ENCODE peak calls at places on chromosomes 6 and 20, in five cellular contexts. W is lower lobe of right lung, A is heart left ventricle, F is astrocyte of the spinal cord, Q is fibroblast of the aortic adventitia. O is an unnamed sample.

GRCh38 chr20:5864873-5865582 is 85.3 kb downstream of the TRMT6 start:
- DNase-seq in W (no peak), A (no peak), F (peak), Q (peak), O (no peak)

GRCh38 chr20:38147751-38148150 is 17.3 kb downstream of the TGM2 start:
- DNase-seq in W (peak), A (no peak), F (no peak), Q (no peak), O (no peak)

GRCh38 chr20:40497781-40498691 is 191.0 kb downstream of the MAFB start:
- DNase-seq in W (peak), A (peak), F (no peak), Q (no peak), O (no peak)

GRCh38 chr6:35494161-35494563 is 2.7 kb downstream of the TEAD3 start:
- DNase-seq in W (no peak), A (no peak), F (no peak), Q (no peak), O (no peak)

GRCh38 chr6:40720375-40720748 is 133.2 kb upstream of the LRFN2 start:
- DNase-seq in W (no peak), A (no peak), F (no peak), Q (no peak), O (no peak)

GRCh38 chr6:169845426-169846285 is 94.2 kb downstream of the ERMARD start:
- DNase-seq in W (no peak), A (no peak), F (no peak), Q (no peak), O (no peak)

GRCh38 chr6:44661221-44661609 is 273.7 kb downstream of the CDC5L start:
- DNase-seq in W (no peak), A (no peak), F (peak), Q (no peak), O (peak)

GRCh38 chr20:61926796-61927192 is 138.9 kb downstream of the TAF4 start:
- DNase-seq in W (peak), A (no peak), F (no peak), Q (no peak), O (no peak)

GRCh38 chr20:9119776-9120175 is 50.9 kb downstream of the PLCB4 start:
- DNase-seq in W (no peak), A (peak), F (no peak), Q (no peak), O (no peak)

GRCh38 chr20:41395669-41396664 is 29.3 kb upstream of the EMILIN3 start:
- DNase-seq in W (peak), A (no peak), F (no peak), Q (no peak), O (no peak)

GRCh38 chr6:39182604-39183003 is 46.7 kb downstream of the KCNK5 start:
- DNase-seq in W (no peak), A (no peak), F (no peak), Q (no peak), O (no peak)

GRCh38 chr6:40358473-40359460 is 228.4 kb downstream of the LRFN2 start:
- DNase-seq in W (no peak), A (no peak), F (no peak), Q (no peak), O (no peak)

GRCh38 chr6:116072368-116072767 is 11.7 kb upstream of the FRK start:
- DNase-seq in W (no peak), A (no peak), F (no peak), Q (no peak), O (no peak)

GRCh38 chr6:167750956-167751358 is 75.8 kb upstream of the AFDN start:
- DNase-seq in W (peak), A (peak), F (no peak), Q (no peak), O (peak)

GRCh38 chr6:158002951-158003853 is 21.5 kb downstream of the SYNJ2 start:
- DNase-seq in W (peak), A (peak), F (peak), Q (peak), O (peak)

GRCh38 chr6:64330694-64331309 is 695.2 kb downstream of the PHF3 start:
- DNase-seq in W (peak), A (no peak), F (peak), Q (peak), O (peak)

GRCh38 chr6:11675610-11676009 is 103.0 kb downstream of the ADTRP start:
- DNase-seq in W (no peak), A (no peak), F (no peak), Q (peak), O (no peak)

GRCh38 chr20:21048841-21049273 is 57.3 kb downstream of the LINC00237 start:
- DNase-seq in W (peak), A (no peak), F (no peak), Q (no peak), O (no peak)

GRCh38 chr6:106997392-106998257 is 23.1 kb upstream of the CD24 start:
- DNase-seq in W (peak), A (no peak), F (peak), Q (peak), O (no peak)

GRCh38 chr20:35327074-35327976 is 35.1 kb upstream of the FAM83C start:
- DNase-seq in W (no peak), A (no peak), F (no peak), Q (no peak), O (no peak)

GRCh38 chr20:39829255-39829654 is 859.8 kb downstream of the MAFB start:
- DNase-seq in W (no peak), A (no peak), F (peak), Q (no peak), O (no peak)

GRCh38 chr20:24664266-24664986 is 195.0 kb downstream of the SYNDIG1 start:
- DNase-seq in W (no peak), A (no peak), F (no peak), Q (no peak), O (no peak)

GRCh38 chr6:11692451-11693376 is 85.9 kb downstream of the ADTRP start:
- DNase-seq in W (no peak), A (no peak), F (no peak), Q (peak), O (no peak)

GRCh38 chr6:127963495-127963894 is 62.6 kb upstream of the THEMIS start:
- DNase-seq in W (no peak), A (no peak), F (no peak), Q (no peak), O (no peak)

GRCh38 chr20:33164763-33165095 is 3.2 kb upstream of the BPIFA2 start:
- DNase-seq in W (no peak), A (no peak), F (no peak), Q (no peak), O (no peak)

GRCh38 chr6:99603421-99604160 is 3.0 kb upstream of the PRDM13 start:
- DNase-seq in W (peak), A (no peak), F (peak), Q (no peak), O (no peak)

GRCh38 chr6:161487694-161488093 is 213.8 kb upstream of the AGPAT4 start:
- DNase-seq in W (no peak), A (no peak), F (no peak), Q (no peak), O (no peak)

GRCh38 chr20:3911956-3912355 is 22.8 kb downstream of the PANK2 start:
- DNase-seq in W (peak), A (no peak), F (no peak), Q (no peak), O (no peak)

GRCh38 chr6:111353914-111354464 is 129.0 kb downstream of the REV3L start:
- DNase-seq in W (no peak), A (no peak), F (no peak), Q (peak), O (no peak)

GRCh38 chr20:50831605-50832004 is 36.7 kb downstream of the BCAS4 start:
- DNase-seq in W (no peak), A (no peak), F (no peak), Q (no peak), O (no peak)

GRCh38 chr6:13474360-13474759 is 13.0 kb downstream of the GFOD1 start:
- DNase-seq in W (no peak), A (no peak), F (no peak), Q (no peak), O (no peak)

GRCh38 chr6:13472976-13473645 is 14.3 kb downstream of the GFOD1 start:
- DNase-seq in W (no peak), A (no peak), F (no peak), Q (no peak), O (no peak)

GRCh38 chr6:13471184-13471583 is 16.2 kb downstream of the GFOD1 start:
- DNase-seq in W (no peak), A (no peak), F (no peak), Q (no peak), O (no peak)

GRCh38 chr6:13470240-13471140 is 16.9 kb downstream of the GFOD1 start:
- DNase-seq in W (no peak), A (no peak), F (no peak), Q (no peak), O (no peak)

DNA sequence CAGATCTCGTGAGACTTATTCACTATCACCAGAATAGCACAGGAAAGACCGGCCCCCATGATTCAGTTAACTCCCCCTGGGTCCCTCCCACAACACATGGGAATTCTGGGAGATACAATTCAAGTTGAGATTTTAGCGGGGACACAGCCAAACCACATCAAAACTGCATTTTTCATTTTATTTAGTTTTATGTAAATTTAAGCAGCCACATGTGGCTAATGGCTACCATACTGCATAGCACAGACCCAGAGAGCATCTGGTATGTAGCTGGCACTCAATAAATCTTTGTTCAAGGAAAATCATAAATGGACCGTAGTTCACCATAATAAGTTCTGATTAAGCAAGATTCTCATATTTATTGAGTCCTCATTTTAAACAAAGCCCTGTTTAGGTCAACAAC is 15.3 kb downstream of the GFOD1 start:
- DNase-seq in W (no peak), A (no peak), F (no peak), Q (no peak), O (no peak)
- H3K4me3 ChIP-seq in W (no peak), A (no peak), F (no peak), Q (no peak), O (no peak)

GRCh38 chr20:15375836-15376235 is 1038.4 kb upstream of the FLRT3 start:
- DNase-seq in W (no peak), A (no peak), F (no peak), Q (no peak), O (no peak)

GRCh38 chr20:15379897-15380296 is 1042.5 kb upstream of the FLRT3 start:
- DNase-seq in W (no peak), A (no peak), F (no peak), Q (no peak), O (no peak)

GRCh38 chr20:15380770-15381169 is 1043.4 kb upstream of the FLRT3 start:
- DNase-seq in W (no peak), A (no peak), F (no peak), Q (no peak), O (no peak)

DNA sequence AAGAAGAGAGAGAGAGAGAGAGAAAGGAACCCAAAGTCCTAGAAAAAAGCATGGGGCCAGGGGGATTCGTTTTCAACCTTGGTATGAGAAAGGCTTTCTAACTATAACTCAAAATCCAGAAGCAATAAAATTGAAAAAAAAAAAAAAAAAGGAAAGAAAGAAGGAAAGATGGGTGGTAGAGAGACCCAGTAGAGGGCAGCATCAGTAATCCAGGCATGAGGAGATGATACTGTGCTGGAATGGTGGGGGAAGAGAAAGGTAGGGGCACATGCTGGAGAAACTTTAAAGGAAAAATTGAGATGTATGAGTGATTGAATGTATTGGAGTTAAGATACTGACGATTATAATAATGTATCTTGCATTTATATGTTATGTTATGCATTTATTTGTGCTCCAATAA is 1040.7 kb upstream of the FLRT3 start:
- DNase-seq in W (no peak), A (no peak), F (no peak), Q (no peak), O (no peak)
- TF ChIP-seq CTCF in W (no peak), A (no peak), F (peak), Q (no peak), O (peak)

DNA sequence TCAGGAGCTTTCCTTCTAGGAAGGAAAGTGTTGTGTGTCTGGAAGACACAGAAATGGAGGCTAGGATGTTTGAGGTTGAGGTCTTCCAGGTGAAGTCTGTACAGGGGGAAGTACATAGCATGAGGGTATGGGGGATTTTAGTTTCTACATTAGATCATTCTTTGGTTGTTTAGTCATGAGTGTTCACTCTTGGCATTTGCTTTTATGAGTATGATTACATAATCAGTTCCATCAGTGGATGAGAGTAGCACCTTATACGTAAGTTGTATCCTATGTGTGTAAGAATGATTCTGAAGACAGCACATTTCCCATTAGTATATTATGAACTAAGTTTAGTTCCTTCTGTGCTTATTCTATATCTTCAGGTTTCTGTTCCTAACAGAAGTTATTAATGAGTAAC is 1.9 kb downstream of the CDYL start:
- DNase-seq in W (no peak), A (no peak), F (no peak), Q (no peak), O (no peak)
- H3K4me3 ChIP-seq in W (peak), A (peak), F (no peak), Q (peak), O (no peak)

GRCh38 chr20:22339091-22339881 is 245.1 kb downstream of the FOXA2 start:
- DNase-seq in W (no peak), A (no peak), F (peak), Q (peak), O (peak)
- TF ChIP-seq CTCF in W (peak), A (peak), F (peak), Q (peak), O (peak)

DNA sequence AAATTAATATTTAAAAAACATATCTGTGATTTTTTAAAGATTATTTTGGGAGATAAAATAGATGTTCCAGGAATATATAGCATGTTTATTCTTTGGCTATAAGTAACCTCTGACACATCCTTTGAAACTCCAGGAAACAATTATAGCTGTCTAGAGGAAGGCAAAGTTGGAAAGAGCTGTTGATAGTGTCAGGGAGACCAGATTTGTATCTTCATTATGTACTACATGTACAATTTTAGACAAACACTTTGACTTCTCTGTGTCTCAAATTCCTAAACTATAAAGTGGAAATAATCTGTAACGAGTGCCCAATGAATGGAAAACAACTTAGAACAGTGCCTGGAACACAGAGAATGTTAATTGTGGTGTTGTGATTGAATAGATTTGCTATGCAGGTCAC is 25.6 kb upstream of the ADGRG6 start:
- DNase-seq in W (no peak), A (no peak), F (no peak), Q (no peak), O (no peak)
- H3K4me3 ChIP-seq in W (no peak), A (no peak), F (no peak), Q (no peak), O (no peak)

GRCh38 chr6:52575490-52575868 is 1.4 kb downstream of the TRAM2 start:
- DNase-seq in W (no peak), A (no peak), F (no peak), Q (no peak), O (no peak)

GRCh38 chr6:52576054-52576391 is 837 bp downstream of the TRAM2 start:
- DNase-seq in W (no peak), A (no peak), F (no peak), Q (no peak), O (no peak)

GRCh38 chr6:52576392-52577021 is 353 bp downstream of the TRAM2 start:
- DNase-seq in W (no peak), A (peak), F (peak), Q (peak), O (no peak)

GRCh38 chr6:52577778-52578473 is 1.1 kb upstream of the TRAM2 start:
- DNase-seq in W (no peak), A (no peak), F (no peak), Q (no peak), O (no peak)

DNA sequence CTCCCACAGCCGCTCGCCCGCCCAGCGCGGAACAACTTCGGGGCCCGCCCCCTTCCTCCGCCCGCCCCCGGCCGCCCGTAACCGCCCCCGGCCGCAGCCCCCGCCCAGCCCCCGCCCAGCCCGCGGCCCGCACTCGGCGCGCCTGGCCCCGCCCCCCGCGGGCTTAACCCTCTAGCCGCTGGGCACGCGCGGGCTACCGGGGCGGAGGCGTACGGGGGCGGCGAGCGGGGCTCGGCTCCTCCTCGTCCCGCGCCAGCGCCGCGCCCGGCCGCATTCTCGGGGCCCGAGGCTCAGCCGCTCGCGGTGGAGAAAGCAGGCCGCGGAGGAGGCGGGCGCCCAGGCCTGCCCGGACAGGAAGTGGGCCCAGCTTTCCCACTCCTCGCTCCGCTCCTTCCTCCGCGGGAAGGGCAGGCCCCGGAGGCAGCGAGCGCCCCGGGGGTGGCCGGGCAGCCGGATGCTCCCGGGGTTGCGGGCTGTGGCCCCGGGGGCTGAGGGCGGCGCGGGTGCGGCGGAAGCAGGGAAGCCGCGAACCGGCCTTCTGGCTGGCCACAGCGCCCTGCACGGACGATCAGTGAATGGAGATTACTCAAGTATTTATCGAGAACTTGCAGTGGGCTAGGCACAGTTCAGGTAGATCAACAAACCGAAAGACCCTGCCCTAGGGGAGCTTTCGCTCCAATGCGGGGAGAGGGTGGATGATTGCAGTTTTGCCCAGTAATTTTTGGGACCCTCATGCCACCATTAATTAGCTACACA is at the start of gene TRAM2:
- DNase-seq in W (peak), A (peak), F (peak), Q (peak), O (no peak)
- TF ChIP-seq CTCF in W (peak), A (no peak), F (no peak), Q (peak), O (no peak)

DNA sequence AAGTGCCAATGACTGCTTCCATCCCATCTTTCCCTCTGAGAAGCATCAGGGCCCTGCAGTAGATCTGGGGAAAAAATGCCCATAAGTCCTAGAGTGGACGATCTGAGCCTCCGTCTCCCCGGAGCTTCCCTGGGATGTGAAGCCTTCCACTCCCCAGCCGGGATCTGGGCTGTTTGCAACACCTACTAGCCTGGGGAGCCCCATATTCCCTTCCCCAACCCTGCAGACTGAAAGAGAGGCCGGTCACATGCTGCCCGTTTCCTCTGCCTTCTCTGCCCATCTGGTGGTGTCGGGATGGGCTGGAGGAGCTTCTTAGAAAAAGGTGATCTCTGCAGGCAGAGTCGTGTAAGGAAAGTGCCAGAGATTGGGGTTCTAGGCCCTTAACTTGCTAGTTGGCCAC is 1.1 kb downstream of the SNPH start:
- DNase-seq in W (no peak), A (no peak), F (no peak), Q (no peak), O (no peak)
- H3K4me3 ChIP-seq in W (no peak), A (peak), F (peak), Q (peak), O (peak)

O was measured in kidney epithelial cell.